ENCODE peak calls at places on chromosomes 11 and 22, in six cellular contexts. D is GM12865, Y is Caco-2, M is heart right ventricle, U is transverse colon, P is upper lobe of right lung. A is an unnamed sample.

GRCh38 chr22:49228431-49229037 is 599.1 kb downstream of the BRD1 start:
- DNase-seq in D (no peak), Y (no peak), M (no peak), U (no peak), P (no peak), A (no peak)

GRCh38 chr11:16095756-16096155 is 260.6 kb downstream of the SOX6 start:
- DNase-seq in D (no peak), Y (no peak), M (no peak), U (no peak), P (no peak), A (no peak)

GRCh38 chr11:77287615-77288273 is 13.7 kb downstream of the GDPD4 start:
- DNase-seq in D (no peak), Y (no peak), M (no peak), U (no peak), P (no peak), A (peak)

GRCh38 chr22:36886016-36886415 is 25.2 kb downstream of the NCF4 start:
- DNase-seq in D (no peak), Y (no peak), M (no peak), U (no peak), P (no peak), A (no peak)

GRCh38 chr11:20155683-20156279 is 4.5 kb downstream of the DBX1 start:
- DNase-seq in D (no peak), Y (no peak), M (no peak), U (no peak), P (no peak), A (no peak)

GRCh38 chr11:10150800-10151199 is 143.2 kb downstream of the SBF2 start:
- DNase-seq in D (no peak), Y (no peak), M (no peak), U (no peak), P (no peak), A (no peak)

GRCh38 chr11:6746086-6746618 is 25.6 kb downstream of the OR2AG2 start:
- DNase-seq in D (peak), Y (no peak), M (no peak), U (peak), P (no peak), A (no peak)

GRCh38 chr11:13462311-13462927 is 603 bp downstream of the BTBD10 start:
- DNase-seq in D (peak), Y (peak), M (peak), U (peak), P (no peak), A (no peak)

GRCh38 chr22:23849009-23850006 is 8.4 kb upstream of the SLC2A11 start:
- DNase-seq in D (peak), Y (peak), M (peak), U (peak), P (peak), A (no peak)

GRCh38 chr11:107856981-107857517 is 1.5 kb downstream of the SLC35F2 start:
- DNase-seq in D (no peak), Y (no peak), M (no peak), U (peak), P (no peak), A (no peak)

GRCh38 chr11:100925935-100926334 is 203.7 kb downstream of the PGR start:
- DNase-seq in D (peak), Y (no peak), M (no peak), U (no peak), P (no peak), A (peak)

GRCh38 chr11:16406226-16406625 is 49.9 kb upstream of the SOX6 start:
- DNase-seq in D (no peak), Y (no peak), M (no peak), U (no peak), P (no peak), A (peak)

GRCh38 chr11:5625281-5625680 is 480 bp downstream of the TRIM34 start:
- DNase-seq in D (peak), Y (no peak), M (no peak), U (no peak), P (no peak), A (no peak)

GRCh38 chr11:123822591-123822990 is 16.4 kb upstream of the OR6M1 start:
- DNase-seq in D (no peak), Y (peak), M (no peak), U (no peak), P (no peak), A (no peak)

GRCh38 chr11:95068549-95068948 is 1.8 kb downstream of the SRSF8 start:
- DNase-seq in D (peak), Y (peak), M (peak), U (peak), P (peak), A (peak)

GRCh38 chr22:44351685-44352377 is 39.1 kb upstream of the SHISAL1 start:
- DNase-seq in D (peak), Y (peak), M (no peak), U (peak), P (no peak), A (peak)

GRCh38 chr11:129766858-129767604 is 48.6 kb upstream of the TMEM45B start:
- DNase-seq in D (peak), Y (peak), M (no peak), U (peak), P (no peak), A (no peak)

GRCh38 chr11:99098751-99099150 is 78.0 kb downstream of the CNTN5 start:
- DNase-seq in D (peak), Y (no peak), M (no peak), U (no peak), P (no peak), A (no peak)

GRCh38 chr22:35431483-35432205 is 31.7 kb downstream of the MCM5 start:
- DNase-seq in D (no peak), Y (no peak), M (no peak), U (no peak), P (no peak), A (no peak)
- TF ChIP-seq CTCF in D (no peak), Y (no peak), M (no peak), U (no peak), P (no peak), A (peak)

GRCh38 chr11:112227471-112227870 is 1.2 kb downstream of the PTS start:
- DNase-seq in D (no peak), Y (no peak), M (no peak), U (no peak), P (no peak), A (no peak)
- H3K4me3 ChIP-seq in D (peak), Y (peak), M (peak), U (no peak), P (peak), A (peak)

GRCh38 chr11:64916848-64917662 is at the start of gene ATG2A:
- DNase-seq in D (peak), Y (peak), M (peak), U (peak), P (peak), A (peak)

GRCh38 chr11:64916040-64916847 is 765 bp downstream of the ATG2A start:
- DNase-seq in D (peak), Y (peak), M (peak), U (peak), P (peak), A (no peak)

GRCh38 chr11:64917663-64917995 is 620 bp upstream of the ATG2A start:
- DNase-seq in D (no peak), Y (no peak), M (no peak), U (no peak), P (no peak), A (no peak)

GRCh38 chr11:64919627-64920026 is 2.6 kb upstream of the ATG2A start:
- DNase-seq in D (no peak), Y (no peak), M (no peak), U (no peak), P (no peak), A (no peak)

GRCh38 chr11:64918056-64918455 is 1.0 kb upstream of the ATG2A start:
- DNase-seq in D (peak), Y (no peak), M (no peak), U (no peak), P (no peak), A (peak)
- TF ChIP-seq CTCF in D (peak), Y (no peak), M (peak), U (peak), P (peak), A (peak)

DNA sequence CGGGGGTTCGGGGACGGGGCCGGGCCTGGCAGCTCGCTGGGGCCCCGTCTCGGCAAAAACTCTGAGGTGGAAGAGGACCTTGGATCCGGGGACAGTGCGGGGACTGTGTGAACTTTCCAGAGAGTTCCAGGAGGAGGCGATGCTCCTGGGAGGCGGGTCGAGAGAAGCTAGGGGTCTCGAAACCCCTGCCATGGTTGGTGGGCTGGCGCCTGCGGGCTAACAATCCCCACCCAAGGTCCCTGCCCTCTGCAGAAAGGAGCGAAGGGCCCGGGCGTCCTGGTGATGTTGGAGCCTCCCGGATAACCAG is 4.7 kb upstream of the GRK2 start:
- DNase-seq in D (no peak), Y (no peak), M (no peak), U (no peak), P (no peak), A (no peak)
- H3K4me3 ChIP-seq in D (no peak), Y (no peak), M (peak), U (peak), P (peak), A (peak)

DNA sequence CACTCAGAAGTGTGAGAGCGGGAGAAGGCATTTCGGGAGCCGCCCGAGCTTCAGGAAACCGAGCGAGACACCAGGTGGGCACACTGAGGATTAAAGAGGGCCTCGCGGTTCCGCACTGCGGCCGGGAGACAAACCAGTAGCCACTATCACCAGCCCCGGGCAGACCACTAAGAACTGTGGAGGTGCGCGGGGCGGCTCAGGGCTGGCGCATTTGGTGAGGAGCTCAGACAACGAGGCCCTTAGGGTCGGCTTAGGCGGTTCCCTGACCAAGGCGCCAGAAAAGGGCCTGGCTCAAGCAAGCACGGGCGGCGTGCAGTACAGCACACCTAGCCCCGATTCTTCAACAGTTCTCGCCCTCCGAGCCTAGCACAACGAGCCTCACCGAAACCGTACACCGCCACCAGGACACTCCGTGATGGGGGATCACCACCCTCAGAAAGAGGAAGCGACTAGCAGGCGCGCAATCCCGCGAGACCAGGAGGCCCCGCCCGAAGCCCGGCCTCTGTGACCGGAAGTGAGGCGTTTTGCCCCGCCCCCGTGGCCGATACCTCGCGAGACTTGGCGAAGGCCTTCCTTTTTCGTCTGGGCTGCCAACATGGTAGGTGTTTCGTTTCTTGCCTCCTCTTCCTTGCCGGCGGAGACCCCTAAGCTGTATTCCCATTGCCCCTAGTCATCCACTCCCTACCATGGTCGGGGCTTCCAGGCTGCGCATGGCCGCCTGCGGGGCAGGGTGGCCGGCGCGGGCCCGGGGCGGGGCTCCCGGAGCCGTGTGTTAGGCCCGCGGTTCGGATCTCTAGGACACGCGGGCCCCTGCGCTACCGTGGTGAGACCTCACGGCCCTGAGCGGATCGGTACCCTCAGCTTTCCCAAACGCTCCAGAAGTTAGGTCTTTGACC is at the start of the genes RPL27A and TRIM66:
- DNase-seq in D (peak), Y (peak), M (peak), U (peak), P (peak), A (peak)
- TF ChIP-seq CTCF in D (no peak), Y (no peak), M (peak), U (no peak), P (no peak), A (no peak)

DNA sequence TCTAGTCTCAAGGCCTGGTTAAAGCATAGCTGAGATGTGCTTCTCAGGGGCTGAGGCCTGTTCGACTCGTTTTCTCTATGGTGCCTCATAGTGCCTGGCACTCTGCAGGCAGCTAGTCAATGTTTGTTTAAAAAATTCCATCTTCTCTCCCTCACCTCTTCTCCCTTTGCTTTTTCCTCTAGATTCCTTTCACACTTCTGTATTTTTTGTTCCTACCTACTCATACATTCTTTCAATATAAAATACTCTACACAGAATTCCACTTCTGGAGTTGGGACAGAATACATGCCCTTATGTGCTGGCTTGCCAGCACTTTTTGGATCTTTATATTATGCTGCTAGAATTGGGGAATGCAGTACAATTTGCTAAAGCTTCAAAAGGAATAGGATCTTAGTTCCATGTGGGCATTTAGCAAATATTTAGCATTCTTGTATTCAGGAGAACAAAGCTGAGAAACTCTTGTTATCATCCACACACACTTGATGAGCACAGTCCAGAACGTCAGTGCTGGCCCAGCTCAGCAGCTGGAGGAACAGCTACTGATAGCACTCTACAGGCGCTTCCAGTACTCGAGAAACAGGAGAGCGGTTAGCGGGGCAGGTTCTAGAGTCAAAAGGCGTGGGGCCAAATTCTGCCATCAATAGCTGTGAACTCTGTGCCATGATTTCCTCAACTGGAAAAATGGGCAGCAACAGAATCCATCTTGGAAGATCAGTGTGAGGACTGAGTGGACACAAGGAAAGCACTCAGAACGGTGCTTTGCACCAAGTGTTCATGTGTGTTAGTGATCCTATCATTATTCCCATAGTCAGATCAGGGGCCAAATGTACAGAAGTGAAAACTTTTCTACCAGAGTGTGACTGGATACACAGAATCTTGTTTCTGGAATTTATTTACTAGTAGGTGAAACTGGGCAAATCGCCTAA is 3.4 kb downstream of the JOSD1 start:
- DNase-seq in D (no peak), Y (peak), M (no peak), U (no peak), P (peak), A (no peak)
- H3K4me3 ChIP-seq in D (no peak), Y (peak), M (no peak), U (no peak), P (no peak), A (peak)

GRCh38 chr11:112697779-112698178 is 263.4 kb upstream of the NCAM1 start:
- DNase-seq in D (no peak), Y (no peak), M (no peak), U (no peak), P (no peak), A (no peak)
- TF ChIP-seq CTCF in D (peak), Y (no peak), M (no peak), U (no peak), P (no peak), A (no peak)

A was measured in astrocyte of the cerebellum.